ENCODE peak calls at places on chromosomes 11 and 22, in five cellular contexts. X is fibroblast of the conjunctiva; I is stimulated activated CD4-positive, alpha-beta T cell treated with anti-CD3 and anti-CD28 coated beads, Interleukin-12 subunit alpha, Interleukin-12 subunit beta, amount 100 ng/mL, for 4 hours; Y is SW 1271; D is GM04504. G is an unnamed sample.

GRCh38 chr11:14089690-14090462 is 127.4 kb downstream of the SPON1 start:
- DNase-seq in X (no peak), I (no peak), Y (no peak), D (no peak), G (no peak)

GRCh38 chr11:125180413-125181305 is 16.1 kb downstream of the PKNOX2 start:
- DNase-seq in X (no peak), I (no peak), Y (no peak), D (no peak), G (no peak)

GRCh38 chr11:34830035-34830434 is 86.1 kb downstream of the APIP start:
- DNase-seq in X (no peak), I (no peak), Y (no peak), D (no peak), G (no peak)

GRCh38 chr11:61671527-61671926 is 8.7 kb upstream of the DAGLA start:
- DNase-seq in X (no peak), I (no peak), Y (no peak), D (no peak), G (no peak)

GRCh38 chr22:39268645-39269044 is 23.9 kb upstream of the PDGFB start:
- DNase-seq in X (no peak), I (no peak), Y (no peak), D (no peak), G (no peak)

GRCh38 chr11:130769782-130770565 is 146.3 kb downstream of the SNX19 start:
- DNase-seq in X (no peak), I (no peak), Y (no peak), D (no peak), G (no peak)

GRCh38 chr11:16195659-16196058 is 160.7 kb downstream of the SOX6 start:
- DNase-seq in X (no peak), I (no peak), Y (no peak), D (peak), G (no peak)

GRCh38 chr11:131889146-131889577 is 518.7 kb downstream of the NTM start:
- DNase-seq in X (peak), I (no peak), Y (no peak), D (peak), G (no peak)